ENCODE peak calls at places on chromosome 19, in six cellular contexts. One of them, this sample, is unnamed. For H3K4me1, the result is how much of the 10 kb centered on the place peaks cover.

GRCh38 chr19:11265785-11266236 is 3.5 kb upstream of the DOCK6 start:
- DNase-seq in neuronal stem cell: no peak
- DNase-seq in IMR-90: no peak
- DNase-seq in mesenchymal stem cell: no peak
- DNase-seq in H1: no peak
- DNase-seq in trophoblast cell: no peak
- DNase-seq in this sample: no peak

GRCh38 chr19:46489445-46490272 is 6.0 kb downstream of the PNMA8B start:
- DNase-seq in IMR-90: peak
- DNase-seq in trophoblast cell: peak
- DNase-seq in H1: peak
- DNase-seq in mesenchymal stem cell: peak
- DNase-seq in neuronal stem cell: no peak
- DNase-seq in this sample: no peak

GRCh38 chr19:51644636-51645271 is 1.9 kb downstream of the SIGLEC14 start:
- DNase-seq in trophoblast cell: no peak
- DNase-seq in IMR-90: no peak
- DNase-seq in H1: no peak
- DNase-seq in neuronal stem cell: no peak
- DNase-seq in mesenchymal stem cell: no peak
- DNase-seq in this sample: no peak

GRCh38 chr19:34217952-34218817 is 36.2 kb upstream of the GARRE1 start:
- DNase-seq in H1: no peak
- DNase-seq in trophoblast cell: no peak
- DNase-seq in mesenchymal stem cell: peak
- DNase-seq in neuronal stem cell: no peak
- DNase-seq in IMR-90: peak
- DNase-seq in this sample: no peak

GRCh38 chr19:19740755-19741154 is 7.8 kb upstream of the ZNF14 start:
- DNase-seq in mesenchymal stem cell: no peak
- DNase-seq in neuronal stem cell: no peak
- DNase-seq in IMR-90: no peak
- DNase-seq in trophoblast cell: no peak
- DNase-seq in H1: no peak
- DNase-seq in this sample: peak

GRCh38 chr19:18832331-18833140 is 777 bp downstream of the UPF1 start:
- DNase-seq in trophoblast cell: peak
- DNase-seq in mesenchymal stem cell: peak
- DNase-seq in IMR-90: no peak
- DNase-seq in H1: peak
- DNase-seq in neuronal stem cell: peak
- DNase-seq in this sample: peak

GRCh38 chr19:49113762-49114629 is at the start of gene LIN7B:
- DNase-seq in H1: peak
- DNase-seq in IMR-90: peak
- DNase-seq in mesenchymal stem cell: peak
- DNase-seq in neuronal stem cell: peak
- DNase-seq in trophoblast cell: peak
- DNase-seq in this sample: peak

GRCh38 chr19:56765107-56765506 is 75.4 kb downstream of the PEG3 start:
- DNase-seq in IMR-90: no peak
- DNase-seq in neuronal stem cell: peak
- DNase-seq in H1: no peak
- DNase-seq in trophoblast cell: peak
- DNase-seq in mesenchymal stem cell: no peak
- DNase-seq in this sample: no peak

DNA sequence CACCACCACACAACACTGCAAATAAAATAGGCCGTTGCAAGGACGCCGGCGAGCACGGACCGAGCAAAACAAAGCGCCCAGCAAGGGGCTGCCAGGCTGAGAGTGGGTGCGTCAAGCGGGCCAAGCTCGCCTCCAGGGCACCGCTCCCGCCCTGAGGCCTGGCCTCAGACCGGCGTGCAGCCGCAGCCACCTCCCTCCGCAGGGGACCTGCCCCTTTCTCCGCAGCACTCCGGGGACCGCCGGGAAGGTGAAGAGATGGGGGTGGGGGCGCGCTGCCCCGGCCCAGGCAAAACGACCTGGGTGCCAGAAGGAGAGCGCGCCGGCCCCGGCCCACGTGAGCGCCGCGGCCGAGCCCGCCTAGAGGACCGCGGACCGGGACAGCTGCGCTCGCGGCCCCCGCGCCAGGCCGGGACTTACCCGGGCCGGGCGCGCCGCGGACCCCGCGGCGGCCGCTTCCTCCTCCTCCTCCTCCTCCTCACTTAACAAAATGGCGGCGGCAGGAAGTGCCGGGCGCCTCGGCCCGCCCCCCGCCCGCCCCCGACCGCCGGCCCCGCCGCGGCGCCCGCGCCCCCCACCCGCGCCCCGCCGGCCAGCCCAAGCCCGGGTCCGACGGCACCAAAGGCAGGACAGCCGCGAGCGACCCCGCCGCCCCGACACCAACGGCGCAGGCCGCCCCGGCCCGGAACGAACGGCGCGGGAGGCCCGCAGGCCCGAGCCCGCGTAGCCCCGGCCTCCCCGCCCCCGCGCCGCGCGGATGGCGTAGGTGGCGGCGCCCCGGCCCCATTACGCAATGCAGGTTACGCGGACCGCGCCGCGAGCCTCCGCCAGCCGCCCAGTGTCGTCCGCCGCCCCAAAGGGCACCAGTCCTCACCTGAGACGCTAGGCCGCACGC is 674 bp downstream of the BRD4 start:
- DNase-seq in IMR-90: no peak
- DNase-seq in H1: peak
- DNase-seq in neuronal stem cell: peak
- DNase-seq in trophoblast cell: peak
- DNase-seq in mesenchymal stem cell: peak
- DNase-seq in this sample: peak
- H2BK120ac ChIP-seq in IMR-90: peak
- H2BK120ac ChIP-seq in H1: no peak
- H2BK120ac ChIP-seq in neuronal stem cell: no peak
- H2BK120ac ChIP-seq in trophoblast cell: peak
- H2BK120ac ChIP-seq in mesenchymal stem cell: peak
- H2BK120ac ChIP-seq in this sample: no peak

GRCh38 chr19:711224-711623 is 2.5 kb downstream of the PALM start:
- DNase-seq in H1: no peak
- DNase-seq in trophoblast cell: no peak
- DNase-seq in IMR-90: no peak
- DNase-seq in mesenchymal stem cell: no peak
- DNase-seq in neuronal stem cell: no peak
- DNase-seq in this sample: no peak

GRCh38 chr19:709965-710714 is 1.4 kb downstream of the PALM start:
- DNase-seq in mesenchymal stem cell: no peak
- DNase-seq in IMR-90: no peak
- DNase-seq in neuronal stem cell: no peak
- DNase-seq in H1: peak
- DNase-seq in trophoblast cell: no peak
- DNase-seq in this sample: no peak

GRCh38 chr19:709196-709964 is 645 bp downstream of the PALM start:
- DNase-seq in trophoblast cell: no peak
- DNase-seq in H1: peak
- DNase-seq in IMR-90: no peak
- DNase-seq in neuronal stem cell: no peak
- DNase-seq in mesenchymal stem cell: no peak
- DNase-seq in this sample: no peak

GRCh38 chr19:710767-711166 is 2.0 kb downstream of the PALM start:
- DNase-seq in neuronal stem cell: no peak
- DNase-seq in H1: no peak
- DNase-seq in IMR-90: no peak
- DNase-seq in trophoblast cell: no peak
- DNase-seq in mesenchymal stem cell: no peak
- DNase-seq in this sample: no peak

DNA sequence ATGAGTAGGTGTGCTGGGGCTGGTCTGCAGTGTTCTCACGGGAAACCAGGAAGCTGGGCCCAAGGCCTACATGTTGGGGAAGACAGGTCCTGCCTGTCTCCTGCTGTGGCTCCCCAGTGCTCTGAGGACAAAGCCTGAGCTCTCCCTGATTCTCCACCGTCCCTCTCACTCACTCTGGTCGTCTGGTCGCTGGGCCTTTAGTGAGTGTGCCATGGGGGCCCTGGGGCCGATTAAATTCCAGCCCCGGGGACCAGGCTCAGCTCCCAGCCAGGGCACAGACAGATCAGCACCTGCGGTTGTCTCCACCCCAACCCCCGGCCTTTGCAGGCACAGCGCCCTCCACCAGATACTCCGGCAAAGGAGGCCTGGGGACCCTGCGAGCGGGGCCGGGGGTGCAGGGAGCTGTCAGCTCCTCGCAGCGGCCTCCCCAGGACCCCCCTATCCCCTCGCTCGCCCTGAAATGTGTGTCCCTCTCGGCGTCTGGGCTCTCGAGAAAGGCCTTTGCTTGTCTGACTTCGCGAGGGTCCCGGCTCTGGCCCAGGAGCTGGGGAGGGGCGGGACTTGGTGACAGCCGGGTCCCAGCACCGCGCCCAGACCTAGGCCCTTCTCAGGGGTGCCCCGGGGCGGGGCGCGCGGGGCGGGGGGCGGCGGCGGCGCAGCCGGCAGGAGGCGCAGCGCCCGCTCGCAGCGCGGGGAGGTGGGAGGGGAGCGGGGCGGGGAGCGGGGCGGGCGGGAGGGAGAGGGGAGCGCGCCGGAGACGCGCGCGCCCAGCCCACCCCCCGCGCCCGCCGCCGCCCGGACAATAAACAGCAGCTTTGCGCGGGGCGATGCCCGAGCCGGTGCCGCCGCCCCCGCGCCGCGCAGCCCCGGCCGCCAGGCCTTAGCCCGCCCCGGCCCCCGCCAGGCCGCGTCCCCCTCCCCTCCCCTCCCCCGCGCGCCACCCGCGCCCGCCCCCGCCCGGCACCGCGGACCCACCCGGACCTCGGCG is at the start of gene PALM:
- DNase-seq in mesenchymal stem cell: no peak
- DNase-seq in neuronal stem cell: peak
- DNase-seq in IMR-90: no peak
- DNase-seq in trophoblast cell: no peak
- DNase-seq in H1: peak
- DNase-seq in this sample: peak
- H2AFZ ChIP-seq in mesenchymal stem cell: peak
- H2AFZ ChIP-seq in neuronal stem cell: peak
- H2AFZ ChIP-seq in IMR-90: peak
- H2AFZ ChIP-seq in trophoblast cell: peak
- H2AFZ ChIP-seq in H1: no peak
- H2AFZ ChIP-seq in this sample: no peak

GRCh38 chr19:3362217-3362907 is 4.0 kb upstream of the NFIC start:
- DNase-seq in H1: no peak
- DNase-seq in mesenchymal stem cell: no peak
- DNase-seq in neuronal stem cell: no peak
- DNase-seq in IMR-90: no peak
- DNase-seq in trophoblast cell: no peak
- DNase-seq in this sample: no peak

GRCh38 chr19:3361384-3362216 is 4.8 kb upstream of the NFIC start:
- DNase-seq in trophoblast cell: no peak
- DNase-seq in neuronal stem cell: no peak
- DNase-seq in IMR-90: no peak
- DNase-seq in H1: no peak
- DNase-seq in mesenchymal stem cell: peak
- DNase-seq in this sample: no peak

GRCh38 chr19:3359850-3360493 is 6.4 kb upstream of the NFIC start:
- DNase-seq in trophoblast cell: peak
- DNase-seq in H1: no peak
- DNase-seq in neuronal stem cell: no peak
- DNase-seq in IMR-90: no peak
- DNase-seq in mesenchymal stem cell: no peak
- DNase-seq in this sample: no peak

GRCh38 chr19:3358919-3359849 is 7.2 kb upstream of the NFIC start:
- DNase-seq in trophoblast cell: peak
- DNase-seq in H1: no peak
- DNase-seq in IMR-90: peak
- DNase-seq in mesenchymal stem cell: peak
- DNase-seq in neuronal stem cell: no peak
- DNase-seq in this sample: no peak

DNA sequence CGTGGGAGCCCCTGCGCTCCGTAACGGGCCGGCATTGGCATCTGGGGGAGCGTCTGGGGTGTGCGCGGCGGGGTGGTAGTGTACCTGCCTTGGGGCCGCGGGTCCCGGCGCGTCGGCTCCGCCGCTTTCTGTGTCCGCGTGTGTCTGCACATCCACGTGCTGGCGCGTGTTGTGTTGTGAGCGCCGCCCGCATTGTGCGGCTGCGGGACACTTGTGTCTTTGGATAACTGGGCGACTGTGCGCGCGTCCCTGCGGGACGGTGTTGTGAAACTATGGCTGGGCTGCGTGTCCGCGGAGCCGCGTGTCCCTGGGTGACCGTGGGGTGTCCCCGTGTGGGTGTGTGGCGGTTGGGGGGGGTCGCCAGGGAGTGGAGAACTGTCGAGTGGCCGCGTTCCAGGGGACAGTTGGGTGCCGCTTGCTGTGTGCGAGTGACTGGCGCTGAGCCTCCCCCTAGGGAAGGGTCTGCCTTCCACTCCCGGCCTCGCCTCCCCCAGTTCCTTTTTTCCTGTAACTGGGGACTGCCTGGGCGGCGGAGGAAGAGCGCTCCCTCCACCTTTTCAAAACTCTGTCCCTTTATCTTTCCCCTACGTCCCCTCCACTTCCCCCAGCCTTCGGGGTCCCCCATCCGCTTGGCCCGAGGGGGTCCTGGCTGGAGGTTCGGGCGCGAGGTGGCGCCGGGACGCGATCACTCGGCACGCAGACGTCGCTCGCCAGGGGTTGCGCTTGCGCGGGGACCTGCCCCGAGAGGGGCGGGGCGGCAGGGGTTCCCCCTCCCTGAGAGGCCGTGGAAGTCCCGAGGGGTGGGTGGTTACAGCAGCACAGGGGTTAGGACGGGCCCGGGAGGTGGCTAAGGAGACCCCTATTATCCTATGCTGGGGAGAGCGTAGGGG is 5.6 kb upstream of the NFIC start:
- DNase-seq in H1: peak
- DNase-seq in IMR-90: no peak
- DNase-seq in trophoblast cell: peak
- DNase-seq in mesenchymal stem cell: peak
- DNase-seq in neuronal stem cell: no peak
- DNase-seq in this sample: no peak
- H3K4me1 ChIP-seq in H1: under half
- H3K4me1 ChIP-seq in IMR-90: under half
- H3K4me1 ChIP-seq in trophoblast cell: under half
- H3K4me1 ChIP-seq in mesenchymal stem cell: under half
- H3K4me1 ChIP-seq in neuronal stem cell: under half
- H3K4me1 ChIP-seq in this sample: under half

GRCh38 chr19:4066682-4067395 is at the start of gene ZBTB7A:
- DNase-seq in trophoblast cell: peak
- DNase-seq in H1: no peak
- DNase-seq in mesenchymal stem cell: peak
- DNase-seq in neuronal stem cell: no peak
- DNase-seq in IMR-90: peak
- DNase-seq in this sample: peak

GRCh38 chr19:4064551-4065260 is 2.0 kb downstream of the ZBTB7A start:
- DNase-seq in neuronal stem cell: no peak
- DNase-seq in mesenchymal stem cell: no peak
- DNase-seq in IMR-90: no peak
- DNase-seq in trophoblast cell: no peak
- DNase-seq in H1: no peak
- DNase-seq in this sample: peak

GRCh38 chr19:4065430-4066175 is 1.1 kb downstream of the ZBTB7A start:
- DNase-seq in H1: peak
- DNase-seq in neuronal stem cell: peak
- DNase-seq in trophoblast cell: peak
- DNase-seq in mesenchymal stem cell: peak
- DNase-seq in IMR-90: peak
- DNase-seq in this sample: peak

GRCh38 chr19:4067396-4068057 is 828 bp upstream of the ZBTB7A start:
- DNase-seq in mesenchymal stem cell: no peak
- DNase-seq in trophoblast cell: no peak
- DNase-seq in H1: no peak
- DNase-seq in IMR-90: no peak
- DNase-seq in neuronal stem cell: no peak
- DNase-seq in this sample: peak

GRCh38 chr19:4066176-4066606 is 508 bp downstream of the ZBTB7A start:
- DNase-seq in mesenchymal stem cell: no peak
- DNase-seq in H1: peak
- DNase-seq in IMR-90: no peak
- DNase-seq in trophoblast cell: no peak
- DNase-seq in neuronal stem cell: no peak
- DNase-seq in this sample: no peak
- H2BK120ac ChIP-seq in mesenchymal stem cell: peak
- H2BK120ac ChIP-seq in H1: no peak
- H2BK120ac ChIP-seq in IMR-90: no peak
- H2BK120ac ChIP-seq in trophoblast cell: peak
- H2BK120ac ChIP-seq in neuronal stem cell: peak
- H2BK120ac ChIP-seq in this sample: no peak